ENCODE peak calls at places on chromosome 13, in nine cellular contexts. One of them, this sample, is unnamed.

GRCh38 chr13:46516624-46517318 is 36.2 kb upstream of the LRCH1 start:
- DNase-seq in GM23248: no peak
- DNase-seq in PC-9: no peak
- DNase-seq in activated CD4-positive, alpha-beta T cell treated with anti-CD3 and anti-CD28 coated beads for 4 hours: no peak
- DNase-seq in NB4: no peak
- DNase-seq in RPMI8226: no peak
- DNase-seq in iris pigment epithelial cell: no peak
- DNase-seq in stimulated activated CD4-positive, alpha-beta T cell treated with anti-CD3 and anti-CD28 coated beads, Interleukin-2, amount 100 ng/mL, for 24 hours: no peak
- DNase-seq in HCEC 1CT: no peak
- DNase-seq in this sample: no peak

GRCh38 chr13:106550570-106551135 is 15.2 kb upstream of the EFNB2 start:
- DNase-seq in stimulated activated CD4-positive, alpha-beta T cell treated with anti-CD3 and anti-CD28 coated beads, Interleukin-2, amount 100 ng/mL, for 24 hours: no peak
- DNase-seq in NB4: no peak
- DNase-seq in GM23248: no peak
- DNase-seq in HCEC 1CT: no peak
- DNase-seq in PC-9: no peak
- DNase-seq in activated CD4-positive, alpha-beta T cell treated with anti-CD3 and anti-CD28 coated beads for 4 hours: no peak
- DNase-seq in iris pigment epithelial cell: no peak
- DNase-seq in RPMI8226: no peak
- DNase-seq in this sample: no peak

GRCh38 chr13:75693227-75693626 is 57.1 kb downstream of the LMO7 start:
- DNase-seq in activated CD4-positive, alpha-beta T cell treated with anti-CD3 and anti-CD28 coated beads for 4 hours: no peak
- DNase-seq in NB4: no peak
- DNase-seq in GM23248: no peak
- DNase-seq in HCEC 1CT: no peak
- DNase-seq in stimulated activated CD4-positive, alpha-beta T cell treated with anti-CD3 and anti-CD28 coated beads, Interleukin-2, amount 100 ng/mL, for 24 hours: no peak
- DNase-seq in RPMI8226: no peak
- DNase-seq in iris pigment epithelial cell: no peak
- DNase-seq in PC-9: no peak
- DNase-seq in this sample: no peak

GRCh38 chr13:106569233-106570095 is 1.5 kb upstream of the ARGLU1 start:
- DNase-seq in iris pigment epithelial cell: no peak
- DNase-seq in GM23248: no peak
- DNase-seq in activated CD4-positive, alpha-beta T cell treated with anti-CD3 and anti-CD28 coated beads for 4 hours: no peak
- DNase-seq in PC-9: no peak
- DNase-seq in HCEC 1CT: no peak
- DNase-seq in stimulated activated CD4-positive, alpha-beta T cell treated with anti-CD3 and anti-CD28 coated beads, Interleukin-2, amount 100 ng/mL, for 24 hours: no peak
- DNase-seq in NB4: no peak
- DNase-seq in RPMI8226: no peak
- DNase-seq in this sample: no peak

GRCh38 chr13:33723772-33724435 is 94.0 kb upstream of the RFC3 start:
- DNase-seq in GM23248: peak
- DNase-seq in NB4: peak
- DNase-seq in HCEC 1CT: peak
- DNase-seq in RPMI8226: peak
- DNase-seq in activated CD4-positive, alpha-beta T cell treated with anti-CD3 and anti-CD28 coated beads for 4 hours: peak
- DNase-seq in stimulated activated CD4-positive, alpha-beta T cell treated with anti-CD3 and anti-CD28 coated beads, Interleukin-2, amount 100 ng/mL, for 24 hours: peak
- DNase-seq in PC-9: peak
- DNase-seq in iris pigment epithelial cell: peak
- DNase-seq in this sample: peak

GRCh38 chr13:46071590-46072249 is 19.2 kb upstream of the ZC3H13 start:
- DNase-seq in stimulated activated CD4-positive, alpha-beta T cell treated with anti-CD3 and anti-CD28 coated beads, Interleukin-2, amount 100 ng/mL, for 24 hours: no peak
- DNase-seq in PC-9: no peak
- DNase-seq in GM23248: no peak
- DNase-seq in NB4: peak
- DNase-seq in iris pigment epithelial cell: no peak
- DNase-seq in RPMI8226: peak
- DNase-seq in HCEC 1CT: no peak
- DNase-seq in activated CD4-positive, alpha-beta T cell treated with anti-CD3 and anti-CD28 coated beads for 4 hours: no peak
- DNase-seq in this sample: no peak

GRCh38 chr13:77506874-77507273 is 28.6 kb upstream of the SCEL start:
- DNase-seq in NB4: peak
- DNase-seq in PC-9: no peak
- DNase-seq in activated CD4-positive, alpha-beta T cell treated with anti-CD3 and anti-CD28 coated beads for 4 hours: no peak
- DNase-seq in stimulated activated CD4-positive, alpha-beta T cell treated with anti-CD3 and anti-CD28 coated beads, Interleukin-2, amount 100 ng/mL, for 24 hours: no peak
- DNase-seq in iris pigment epithelial cell: no peak
- DNase-seq in RPMI8226: no peak
- DNase-seq in HCEC 1CT: peak
- DNase-seq in GM23248: peak
- DNase-seq in this sample: no peak

GRCh38 chr13:109332501-109333499 is 453.6 kb downstream of the IRS2 start:
- DNase-seq in stimulated activated CD4-positive, alpha-beta T cell treated with anti-CD3 and anti-CD28 coated beads, Interleukin-2, amount 100 ng/mL, for 24 hours: no peak
- DNase-seq in activated CD4-positive, alpha-beta T cell treated with anti-CD3 and anti-CD28 coated beads for 4 hours: no peak
- DNase-seq in HCEC 1CT: no peak
- DNase-seq in NB4: no peak
- DNase-seq in iris pigment epithelial cell: no peak
- DNase-seq in GM23248: no peak
- DNase-seq in PC-9: no peak
- DNase-seq in RPMI8226: no peak
- DNase-seq in this sample: no peak

GRCh38 chr13:84684048-84684662 is 801.9 kb upstream of the SLITRK1 start:
- DNase-seq in RPMI8226: no peak
- DNase-seq in iris pigment epithelial cell: no peak
- DNase-seq in activated CD4-positive, alpha-beta T cell treated with anti-CD3 and anti-CD28 coated beads for 4 hours: no peak
- DNase-seq in HCEC 1CT: no peak
- DNase-seq in stimulated activated CD4-positive, alpha-beta T cell treated with anti-CD3 and anti-CD28 coated beads, Interleukin-2, amount 100 ng/mL, for 24 hours: no peak
- DNase-seq in PC-9: no peak
- DNase-seq in NB4: no peak
- DNase-seq in GM23248: no peak
- DNase-seq in this sample: peak

GRCh38 chr13:49938921-49939320 is 2.8 kb upstream of the SPRYD7 start:
- DNase-seq in stimulated activated CD4-positive, alpha-beta T cell treated with anti-CD3 and anti-CD28 coated beads, Interleukin-2, amount 100 ng/mL, for 24 hours: no peak
- DNase-seq in GM23248: no peak
- DNase-seq in NB4: no peak
- DNase-seq in PC-9: no peak
- DNase-seq in activated CD4-positive, alpha-beta T cell treated with anti-CD3 and anti-CD28 coated beads for 4 hours: no peak
- DNase-seq in iris pigment epithelial cell: no peak
- DNase-seq in HCEC 1CT: no peak
- DNase-seq in RPMI8226: no peak
- DNase-seq in this sample: peak

GRCh38 chr13:75968103-75968838 is 332.1 kb downstream of the LMO7 start:
- DNase-seq in PC-9: no peak
- DNase-seq in HCEC 1CT: peak
- DNase-seq in GM23248: peak
- DNase-seq in NB4: no peak
- DNase-seq in activated CD4-positive, alpha-beta T cell treated with anti-CD3 and anti-CD28 coated beads for 4 hours: no peak
- DNase-seq in stimulated activated CD4-positive, alpha-beta T cell treated with anti-CD3 and anti-CD28 coated beads, Interleukin-2, amount 100 ng/mL, for 24 hours: no peak
- DNase-seq in iris pigment epithelial cell: peak
- DNase-seq in RPMI8226: no peak
- DNase-seq in this sample: no peak

GRCh38 chr13:100573121-100573520 is 15.5 kb downstream of the GGACT start:
- DNase-seq in RPMI8226: peak
- DNase-seq in activated CD4-positive, alpha-beta T cell treated with anti-CD3 and anti-CD28 coated beads for 4 hours: peak
- DNase-seq in HCEC 1CT: peak
- DNase-seq in PC-9: peak
- DNase-seq in iris pigment epithelial cell: peak
- DNase-seq in NB4: peak
- DNase-seq in GM23248: peak
- DNase-seq in stimulated activated CD4-positive, alpha-beta T cell treated with anti-CD3 and anti-CD28 coated beads, Interleukin-2, amount 100 ng/mL, for 24 hours: peak
- DNase-seq in this sample: peak

GRCh38 chr13:95193509-95194230 is 107.6 kb downstream of the ABCC4 start:
- DNase-seq in PC-9: no peak
- DNase-seq in activated CD4-positive, alpha-beta T cell treated with anti-CD3 and anti-CD28 coated beads for 4 hours: no peak
- DNase-seq in iris pigment epithelial cell: no peak
- DNase-seq in NB4: no peak
- DNase-seq in RPMI8226: no peak
- DNase-seq in GM23248: no peak
- DNase-seq in stimulated activated CD4-positive, alpha-beta T cell treated with anti-CD3 and anti-CD28 coated beads, Interleukin-2, amount 100 ng/mL, for 24 hours: no peak
- DNase-seq in HCEC 1CT: no peak
- DNase-seq in this sample: no peak

GRCh38 chr13:32538621-32539246 is at the start of gene N4BP2L2:
- DNase-seq in NB4: peak
- DNase-seq in stimulated activated CD4-positive, alpha-beta T cell treated with anti-CD3 and anti-CD28 coated beads, Interleukin-2, amount 100 ng/mL, for 24 hours: peak
- DNase-seq in PC-9: peak
- DNase-seq in activated CD4-positive, alpha-beta T cell treated with anti-CD3 and anti-CD28 coated beads for 4 hours: peak
- DNase-seq in GM23248: peak
- DNase-seq in HCEC 1CT: peak
- DNase-seq in iris pigment epithelial cell: peak
- DNase-seq in RPMI8226: peak
- DNase-seq in this sample: peak